ENCODE peak calls at places on chromosome X, in five cellular contexts. K is AG04450; W is GM03348; C is activated naive CD8-positive, alpha-beta T cell treated with anti-CD3 and anti-CD28 coated beads, Interleukin-2, amount 50 U/mL, for 24 hours; A is GM13977. G is an unnamed sample.
A peak's percentile ranks its signal among the peaks of the same experiment; 100 is the strongest.

GRCh38 chrX:39338583-39338982 is 537.3 kb downstream of the MID1IP1 start:
- DNase-seq in K (no peak), W (no peak), C (no peak), A (no peak), G (no peak)

GRCh38 chrX:153644356-153645125 is 2.5 kb upstream of the DUSP9 start:
- DNase-seq in K (no peak), W (no peak), C (no peak), A (no peak), G (no peak)

GRCh38 chrX:21840199-21840557 is 761 bp downstream of the MBTPS2 start:
- DNase-seq in K (no peak), W (peak; percentile 1), C (peak; percentile 5), A (no peak), G (no peak)

GRCh38 chrX:51860679-51861078 is 32.7 kb upstream of the MAGED1 start:
- DNase-seq in K (no peak), W (peak; percentile 33), C (no peak), A (peak; percentile 6), G (no peak)

GRCh38 chrX:152646961-152647360 is 9.3 kb downstream of the GABRQ start:
- DNase-seq in K (no peak), W (no peak), C (no peak), A (no peak), G (no peak)

GRCh38 chrX:26373829-26374228 is 157.9 kb downstream of the MAGEB5 start:
- DNase-seq in K (no peak), W (no peak), C (no peak), A (no peak), G (no peak)

GRCh38 chrX:155068165-155068564 is 2.8 kb downstream of the CMC4 start:
- DNase-seq in K (no peak), W (peak; percentile 29), C (no peak), A (no peak), G (no peak)

GRCh38 chrX:1417921-1418875 is 26.3 kb upstream of the SLC25A6 start:
- DNase-seq in K (no peak), W (no peak), C (no peak), A (no peak), G (no peak)

GRCh38 chrX:67787196-67787595 is 243.4 kb downstream of the AR start:
- DNase-seq in K (no peak), W (peak; percentile 2), C (no peak), A (no peak), G (no peak)

GRCh38 chrX:107445146-107445545 is 4.3 kb upstream of the FRMPD3 start:
- DNase-seq in K (no peak), W (no peak), C (no peak), A (no peak), G (no peak)

GRCh38 chrX:1327651-1328304 is 8.8 kb upstream of the IL3RA start:
- DNase-seq in K (no peak), W (no peak), C (no peak), A (peak; percentile 56), G (no peak)

GRCh38 chrX:19776753-19777152 is 110.6 kb downstream of the SH3KBP1 start:
- DNase-seq in K (no peak), W (no peak), C (peak; percentile 32), A (no peak), G (no peak)

GRCh38 chrX:19410259-19410658 is 66.5 kb downstream of the PDHA1 start:
- DNase-seq in K (no peak), W (no peak), C (no peak), A (no peak), G (no peak)

GRCh38 chrX:134026732-134027311 is 41.4 kb upstream of the GPC3 start:
- DNase-seq in K (no peak), W (peak; percentile 44), C (peak; percentile 16), A (peak; percentile 7), G (no peak)

GRCh38 chrX:119238557-119238956 is 2.5 kb downstream of the PGRMC1 start:
- DNase-seq in K (no peak), W (no peak), C (no peak), A (no peak), G (no peak)

GRCh38 chrX:153886915-153887314 is 942 bp upstream of the L1CAM start:
- DNase-seq in K (no peak), W (no peak), C (no peak), A (no peak), G (no peak)

GRCh38 chrX:152915541-152916241 is 17.8 kb downstream of the ZNF185 start:
- DNase-seq in K (no peak), W (peak; percentile 40), C (peak; percentile 7), A (peak; percentile 77), G (no peak)

GRCh38 chrX:18931972-18932371 is 51.9 kb downstream of the PHKA2 start:
- DNase-seq in K (no peak), W (peak; percentile 39), C (no peak), A (no peak), G (no peak)

GRCh38 chrX:103464774-103465117 is 54.5 kb downstream of the RAB40A start:
- DNase-seq in K (peak; percentile 52), W (peak; percentile 52), C (peak; percentile 74), A (peak; percentile 34), G (peak; percentile 58)

GRCh38 chrX:1914606-1915365 is 299.9 kb downstream of the ASMT start:
- DNase-seq in K (no peak), W (no peak), C (no peak), A (no peak), G (no peak)

GRCh38 chrX:69290327-69290726 is 125.1 kb upstream of the PJA1 start:
- DNase-seq in K (no peak), W (no peak), C (no peak), A (no peak), G (no peak)

GRCh38 chrX:74534569-74535038 is 79.8 kb downstream of the RLIM start:
- DNase-seq in K (no peak), W (peak; percentile 38), C (no peak), A (peak; percentile 42), G (no peak)

GRCh38 chrX:48894891-48895290 is 2.7 kb downstream of the TIMM17B start:
- DNase-seq in K (no peak), W (no peak), C (no peak), A (no peak), G (no peak)

GRCh38 chrX:152926923-152927322 is 29.1 kb downstream of the ZNF185 start:
- DNase-seq in K (no peak), W (no peak), C (no peak), A (no peak), G (no peak)

GRCh38 chrX:123464709-123465108 is 268.1 kb downstream of the THOC2 start:
- DNase-seq in K (no peak), W (no peak), C (no peak), A (no peak), G (no peak)

GRCh38 chrX:106608016-106608415 is 3.8 kb upstream of the RADX start:
- DNase-seq in K (no peak), W (no peak), C (peak; percentile 1), A (no peak), G (no peak)

GRCh38 chrX:14095702-14096101 is 66.0 kb upstream of the GEMIN8 start:
- DNase-seq in K (peak; percentile 3), W (peak; percentile 60), C (peak; percentile 16), A (peak; percentile 34), G (peak; percentile 9)

GRCh38 chrX:37912286-37912685 is 64.9 kb upstream of the DYNLT3 start:
- DNase-seq in K (no peak), W (peak; percentile 6), C (no peak), A (no peak), G (no peak)

GRCh38 chrX:69565247-69565815 is 50.6 kb upstream of the EDA start:
- DNase-seq in K (no peak), W (no peak), C (no peak), A (no peak), G (no peak)

GRCh38 chrX:150476183-150476699 is 92.2 kb upstream of the MTM1 start:
- DNase-seq in K (peak; percentile 16), W (peak; percentile 35), C (no peak), A (no peak), G (no peak)

GRCh38 chrX:155645180-155645579 is 32.4 kb upstream of the TMLHE start:
- DNase-seq in K (no peak), W (no peak), C (no peak), A (no peak), G (no peak)

GRCh38 chrX:8879750-8880149 is 78.6 kb upstream of the FAM9A start:
- DNase-seq in K (no peak), W (peak; percentile 13), C (peak; percentile 16), A (peak; percentile 8), G (no peak)

GRCh38 chrX:1673337-1673736 is 58.5 kb downstream of the ASMT start:
- DNase-seq in K (no peak), W (peak; percentile 48), C (peak; percentile 48), A (peak; percentile 46), G (peak; percentile 27)

GRCh38 chrX:37348237-37349130 is 680 bp upstream of the PRRG1 start:
- DNase-seq in K (peak; percentile 63), W (no peak), C (no peak), A (no peak), G (no peak)

GRCh38 chrX:121093011-121093410 is 45.6 kb downstream of the GLUD2 start:
- DNase-seq in K (no peak), W (no peak), C (no peak), A (no peak), G (no peak)

GRCh38 chrX:101057095-101057714 is 5.3 kb upstream of the TRMT2B start:
- DNase-seq in K (no peak), W (peak; percentile 21), C (no peak), A (peak; percentile 55), G (no peak)

G was measured in central memory CD8-positive, alpha-beta T cell.